ENCODE peak calls at places on chromosomes 4 and X, in nine cellular contexts. One of them, this sample, is unnamed.

GRCh38 chr4:10482913-10483312 is 25.7 kb upstream of the ZNF518B start:
- DNase-seq in fibroblast of the aortic adventitia: no peak
- DNase-seq in uterus: no peak
- DNase-seq in pancreas: no peak
- DNase-seq in GM12865: no peak
- DNase-seq in fibroblast of pulmonary artery: no peak
- DNase-seq in GM23248: no peak
- DNase-seq in NT2/D1: no peak
- DNase-seq in breast epithelium: no peak
- DNase-seq in this sample: no peak

GRCh38 chrX:17984415-17984814 is 123.3 kb upstream of the RAI2 start:
- DNase-seq in fibroblast of the aortic adventitia: no peak
- DNase-seq in uterus: no peak
- DNase-seq in pancreas: no peak
- DNase-seq in GM12865: no peak
- DNase-seq in fibroblast of pulmonary artery: no peak
- DNase-seq in GM23248: no peak
- DNase-seq in NT2/D1: no peak
- DNase-seq in breast epithelium: no peak
- DNase-seq in this sample: no peak

GRCh38 chrX:39718951-39719350 is 378.8 kb downstream of the BCOR start:
- DNase-seq in fibroblast of the aortic adventitia: no peak
- DNase-seq in uterus: no peak
- DNase-seq in pancreas: no peak
- DNase-seq in GM12865: no peak
- DNase-seq in fibroblast of pulmonary artery: no peak
- DNase-seq in GM23248: peak
- DNase-seq in NT2/D1: no peak
- DNase-seq in breast epithelium: no peak
- DNase-seq in this sample: no peak

GRCh38 chr4:148030486-148030885 is 298.6 kb downstream of the ARHGAP10 start:
- DNase-seq in fibroblast of the aortic adventitia: peak
- DNase-seq in uterus: no peak
- DNase-seq in pancreas: no peak
- DNase-seq in GM12865: no peak
- DNase-seq in fibroblast of pulmonary artery: peak
- DNase-seq in GM23248: peak
- DNase-seq in NT2/D1: no peak
- DNase-seq in breast epithelium: no peak
- DNase-seq in this sample: no peak

GRCh38 chrX:153906126-153906917 is 1.8 kb downstream of the AVPR2 start:
- DNase-seq in fibroblast of the aortic adventitia: no peak
- DNase-seq in uterus: no peak
- DNase-seq in pancreas: no peak
- DNase-seq in GM12865: no peak
- DNase-seq in fibroblast of pulmonary artery: no peak
- DNase-seq in GM23248: no peak
- DNase-seq in NT2/D1: no peak
- DNase-seq in breast epithelium: no peak
- DNase-seq in this sample: no peak

GRCh38 chrX:113800955-113801354 is 782.9 kb upstream of the HTR2C start:
- DNase-seq in fibroblast of the aortic adventitia: no peak
- DNase-seq in uterus: no peak
- DNase-seq in pancreas: no peak
- DNase-seq in GM12865: no peak
- DNase-seq in fibroblast of pulmonary artery: no peak
- DNase-seq in GM23248: no peak
- DNase-seq in NT2/D1: no peak
- DNase-seq in breast epithelium: no peak
- DNase-seq in this sample: no peak

GRCh38 chr4:25760518-25761157 is 102.2 kb downstream of the SEL1L3 start:
- DNase-seq in fibroblast of the aortic adventitia: peak
- DNase-seq in uterus: no peak
- DNase-seq in pancreas: no peak
- DNase-seq in GM12865: no peak
- DNase-seq in fibroblast of pulmonary artery: peak
- DNase-seq in GM23248: peak
- DNase-seq in NT2/D1: no peak
- DNase-seq in breast epithelium: no peak
- DNase-seq in this sample: no peak

GRCh38 chr4:123640271-123640670 is 243.7 kb downstream of the SPRY1 start:
- DNase-seq in fibroblast of the aortic adventitia: peak
- DNase-seq in uterus: no peak
- DNase-seq in pancreas: no peak
- DNase-seq in GM12865: no peak
- DNase-seq in fibroblast of pulmonary artery: peak
- DNase-seq in GM23248: peak
- DNase-seq in NT2/D1: no peak
- DNase-seq in breast epithelium: no peak
- DNase-seq in this sample: no peak

GRCh38 chr4:2448589-2448988 is 20.3 kb upstream of the RNF4 start:
- DNase-seq in fibroblast of the aortic adventitia: no peak
- DNase-seq in uterus: no peak
- DNase-seq in pancreas: no peak
- DNase-seq in GM12865: no peak
- DNase-seq in fibroblast of pulmonary artery: no peak
- DNase-seq in GM23248: no peak
- DNase-seq in NT2/D1: no peak
- DNase-seq in breast epithelium: no peak
- DNase-seq in this sample: no peak

GRCh38 chr4:7995866-7996265 is 56.2 kb upstream of the AFAP1 start:
- DNase-seq in fibroblast of the aortic adventitia: no peak
- DNase-seq in uterus: no peak
- DNase-seq in pancreas: no peak
- DNase-seq in GM12865: no peak
- DNase-seq in fibroblast of pulmonary artery: no peak
- DNase-seq in GM23248: no peak
- DNase-seq in NT2/D1: no peak
- DNase-seq in breast epithelium: no peak
- DNase-seq in this sample: no peak

GRCh38 chr4:182245541-182246245 is 2.5 kb downstream of the TENM3 start:
- DNase-seq in fibroblast of the aortic adventitia: no peak
- DNase-seq in uterus: no peak
- DNase-seq in pancreas: no peak
- DNase-seq in GM12865: no peak
- DNase-seq in fibroblast of pulmonary artery: peak
- DNase-seq in GM23248: peak
- DNase-seq in NT2/D1: no peak
- DNase-seq in breast epithelium: no peak
- DNase-seq in this sample: no peak

GRCh38 chr4:182245041-182245440 is 1.8 kb downstream of the TENM3 start:
- DNase-seq in fibroblast of the aortic adventitia: no peak
- DNase-seq in uterus: no peak
- DNase-seq in pancreas: no peak
- DNase-seq in GM12865: no peak
- DNase-seq in fibroblast of pulmonary artery: no peak
- DNase-seq in GM23248: no peak
- DNase-seq in NT2/D1: no peak
- DNase-seq in breast epithelium: no peak
- DNase-seq in this sample: no peak

GRCh38 chr4:182248295-182248694 is 5.1 kb downstream of the TENM3 start:
- DNase-seq in fibroblast of the aortic adventitia: no peak
- DNase-seq in uterus: no peak
- DNase-seq in pancreas: no peak
- DNase-seq in GM12865: no peak
- DNase-seq in fibroblast of pulmonary artery: no peak
- DNase-seq in GM23248: no peak
- DNase-seq in NT2/D1: no peak
- DNase-seq in breast epithelium: no peak
- DNase-seq in this sample: no peak

GRCh38 chr4:182242793-182243192 is 409 bp upstream of the TENM3 start:
- DNase-seq in fibroblast of the aortic adventitia: peak
- DNase-seq in uterus: no peak
- DNase-seq in pancreas: no peak
- DNase-seq in GM12865: no peak
- DNase-seq in fibroblast of pulmonary artery: peak
- DNase-seq in GM23248: no peak
- DNase-seq in NT2/D1: no peak
- DNase-seq in breast epithelium: no peak
- DNase-seq in this sample: no peak

GRCh38 chr4:182246401-182247205 is 3.4 kb downstream of the TENM3 start:
- DNase-seq in fibroblast of the aortic adventitia: no peak
- DNase-seq in uterus: no peak
- DNase-seq in pancreas: no peak
- DNase-seq in GM12865: no peak
- DNase-seq in fibroblast of pulmonary artery: peak
- DNase-seq in GM23248: no peak
- DNase-seq in NT2/D1: no peak
- DNase-seq in breast epithelium: no peak
- DNase-seq in this sample: no peak
- H3K4me3 ChIP-seq in fibroblast of the aortic adventitia: no peak
- H3K4me3 ChIP-seq in uterus: peak
- H3K4me3 ChIP-seq in pancreas: no peak
- H3K4me3 ChIP-seq in GM12865: no peak
- H3K4me3 ChIP-seq in fibroblast of pulmonary artery: peak
- H3K4me3 ChIP-seq in GM23248: no peak
- H3K4me3 ChIP-seq in NT2/D1: no peak
- H3K4me3 ChIP-seq in breast epithelium: no peak
- H3K4me3 ChIP-seq in this sample: no peak

GRCh38 chr4:82989567-82990429 is 20.8 kb downstream of the LIN54 start:
- DNase-seq in fibroblast of the aortic adventitia: peak
- DNase-seq in uterus: no peak
- DNase-seq in pancreas: no peak
- DNase-seq in GM12865: peak
- DNase-seq in fibroblast of pulmonary artery: no peak
- DNase-seq in GM23248: peak
- DNase-seq in NT2/D1: no peak
- DNase-seq in breast epithelium: no peak
- DNase-seq in this sample: no peak
- H3K4me3 ChIP-seq in fibroblast of the aortic adventitia: peak
- H3K4me3 ChIP-seq in uterus: no peak
- H3K4me3 ChIP-seq in pancreas: no peak
- H3K4me3 ChIP-seq in GM12865: no peak
- H3K4me3 ChIP-seq in fibroblast of pulmonary artery: peak
- H3K4me3 ChIP-seq in GM23248: peak
- H3K4me3 ChIP-seq in NT2/D1: no peak
- H3K4me3 ChIP-seq in breast epithelium: no peak
- H3K4me3 ChIP-seq in this sample: no peak

DNA sequence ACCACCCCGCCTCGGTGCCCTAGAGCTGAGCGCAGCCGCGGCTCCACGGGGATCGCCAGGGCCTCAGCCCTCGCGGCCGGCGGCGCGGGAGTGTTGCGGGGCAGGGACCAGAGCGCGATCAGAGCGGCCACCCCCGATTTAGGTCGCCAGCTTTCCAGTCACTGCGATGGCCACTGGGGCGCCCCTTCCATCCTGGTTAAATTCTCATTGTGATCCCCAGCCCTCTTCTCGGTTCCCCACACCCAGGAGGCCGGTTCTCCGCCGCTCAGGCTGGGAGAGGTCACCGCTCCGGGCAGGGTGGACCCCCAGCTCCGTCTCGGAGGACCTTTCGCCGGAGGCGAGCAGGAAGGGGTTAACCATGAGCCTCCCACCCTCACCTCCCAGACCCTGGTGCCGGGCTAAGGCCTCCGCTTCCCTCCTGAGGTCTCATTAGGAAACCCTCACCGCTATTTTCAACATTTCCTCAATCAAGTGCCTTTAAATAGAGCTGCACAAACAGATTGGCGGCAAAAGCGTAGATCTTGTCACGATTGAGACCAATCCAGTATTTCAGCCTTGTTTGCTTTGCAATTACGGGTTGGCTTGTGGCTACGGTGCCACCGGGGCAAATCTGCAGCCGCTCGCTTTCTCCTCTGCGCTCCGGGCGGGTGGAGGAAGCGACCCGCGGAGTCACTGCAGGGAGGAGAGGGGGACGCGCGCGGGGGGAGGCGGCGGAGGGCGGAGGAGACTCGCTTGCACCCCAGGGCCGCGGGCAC is 8.3 kb upstream of the HAND2 start:
- DNase-seq in fibroblast of the aortic adventitia: peak
- DNase-seq in uterus: peak
- DNase-seq in pancreas: peak
- DNase-seq in GM12865: no peak
- DNase-seq in fibroblast of pulmonary artery: no peak
- DNase-seq in GM23248: peak
- DNase-seq in NT2/D1: no peak
- DNase-seq in breast epithelium: no peak
- DNase-seq in this sample: no peak
- H3K4me3 ChIP-seq in fibroblast of the aortic adventitia: peak
- H3K4me3 ChIP-seq in uterus: peak
- H3K4me3 ChIP-seq in pancreas: peak
- H3K4me3 ChIP-seq in GM12865: no peak
- H3K4me3 ChIP-seq in fibroblast of pulmonary artery: peak
- H3K4me3 ChIP-seq in GM23248: peak
- H3K4me3 ChIP-seq in NT2/D1: peak
- H3K4me3 ChIP-seq in breast epithelium: peak
- H3K4me3 ChIP-seq in this sample: peak

GRCh38 chr4:56465599-56466295 is 1.7 kb upstream of the SRP72 start:
- DNase-seq in fibroblast of the aortic adventitia: peak
- DNase-seq in uterus: no peak
- DNase-seq in pancreas: no peak
- DNase-seq in GM12865: no peak
- DNase-seq in fibroblast of pulmonary artery: peak
- DNase-seq in GM23248: peak
- DNase-seq in NT2/D1: no peak
- DNase-seq in breast epithelium: no peak
- DNase-seq in this sample: no peak
- H3K4me3 ChIP-seq in fibroblast of the aortic adventitia: peak
- H3K4me3 ChIP-seq in uterus: peak
- H3K4me3 ChIP-seq in pancreas: no peak
- H3K4me3 ChIP-seq in GM12865: peak
- H3K4me3 ChIP-seq in fibroblast of pulmonary artery: peak
- H3K4me3 ChIP-seq in GM23248: peak
- H3K4me3 ChIP-seq in NT2/D1: peak
- H3K4me3 ChIP-seq in breast epithelium: peak
- H3K4me3 ChIP-seq in this sample: peak

DNA sequence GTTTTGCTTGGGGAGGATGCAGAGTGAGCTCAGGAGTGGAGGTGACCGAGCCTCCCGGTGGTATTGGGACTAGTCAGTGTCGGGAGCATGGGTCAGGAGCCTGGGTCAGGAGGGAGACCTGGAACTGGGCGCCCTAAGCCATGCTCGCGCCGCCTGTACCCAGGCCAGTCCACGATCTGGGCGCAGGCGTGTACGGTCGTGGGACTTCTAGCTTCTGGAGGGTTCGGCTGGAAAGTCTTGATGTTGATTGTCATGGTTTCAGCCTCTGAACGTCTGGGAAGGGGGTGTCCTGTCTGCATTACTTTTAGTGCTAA is 244 bp downstream of the EIF2S3 start:
- DNase-seq in fibroblast of the aortic adventitia: no peak
- DNase-seq in uterus: no peak
- DNase-seq in pancreas: no peak
- DNase-seq in GM12865: no peak
- DNase-seq in fibroblast of pulmonary artery: no peak
- DNase-seq in GM23248: no peak
- DNase-seq in NT2/D1: no peak
- DNase-seq in breast epithelium: no peak
- DNase-seq in this sample: no peak
- H3K4me3 ChIP-seq in fibroblast of the aortic adventitia: no peak
- H3K4me3 ChIP-seq in uterus: peak
- H3K4me3 ChIP-seq in pancreas: peak
- H3K4me3 ChIP-seq in GM12865: no peak
- H3K4me3 ChIP-seq in fibroblast of pulmonary artery: no peak
- H3K4me3 ChIP-seq in GM23248: no peak
- H3K4me3 ChIP-seq in NT2/D1: no peak
- H3K4me3 ChIP-seq in breast epithelium: peak
- H3K4me3 ChIP-seq in this sample: no peak

DNA sequence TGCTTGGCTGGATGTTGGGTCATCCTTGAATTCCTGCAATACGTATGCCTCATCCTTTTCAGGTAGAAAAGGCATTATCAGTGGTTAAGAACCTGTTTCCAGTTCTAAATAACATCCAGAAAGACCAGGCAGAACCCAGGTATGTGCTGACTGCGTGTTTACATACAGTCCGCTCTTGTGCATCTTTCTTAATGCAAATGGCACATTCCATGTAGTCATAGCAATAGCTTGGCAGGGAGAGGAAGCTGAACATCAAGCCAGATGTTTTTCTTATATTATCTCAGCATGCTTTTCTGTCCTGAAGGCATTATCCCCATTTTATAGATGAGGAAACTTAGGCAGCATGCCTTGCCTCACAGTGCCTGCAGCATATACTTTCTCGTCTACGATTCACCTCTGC is 2.1 kb downstream of the DCLK2 start:
- DNase-seq in fibroblast of the aortic adventitia: no peak
- DNase-seq in uterus: no peak
- DNase-seq in pancreas: no peak
- DNase-seq in GM12865: no peak
- DNase-seq in fibroblast of pulmonary artery: no peak
- DNase-seq in GM23248: peak
- DNase-seq in NT2/D1: no peak
- DNase-seq in breast epithelium: no peak
- DNase-seq in this sample: no peak
- H3K4me3 ChIP-seq in fibroblast of the aortic adventitia: peak
- H3K4me3 ChIP-seq in uterus: no peak
- H3K4me3 ChIP-seq in pancreas: no peak
- H3K4me3 ChIP-seq in GM12865: no peak
- H3K4me3 ChIP-seq in fibroblast of pulmonary artery: no peak
- H3K4me3 ChIP-seq in GM23248: peak
- H3K4me3 ChIP-seq in NT2/D1: no peak
- H3K4me3 ChIP-seq in breast epithelium: no peak
- H3K4me3 ChIP-seq in this sample: peak